ENCODE peak calls at places on chromosomes 16 and 17, in six cellular contexts. E is heart right ventricle, O is transverse colon, Y is H1, K is tibial nerve, G is IMR-90. B is an unnamed sample.

GRCh38 chr17:34121311-34121710 is 133.8 kb upstream of the CCL2 start:
- DNase-seq in Y (no peak), E (no peak), G (no peak), K (no peak), O (no peak), B (no peak)

GRCh38 chr16:63005356-63005755 is 969.1 kb upstream of the CDH8 start:
- DNase-seq in O (no peak), K (no peak), E (no peak), Y (no peak), G (no peak), B (no peak)

GRCh38 chr17:64786337-64786736 is 124.2 kb upstream of the SMURF2 start:
- DNase-seq in K (no peak), O (peak; percentile 79), E (no peak), Y (no peak), G (no peak), B (no peak)

GRCh38 chr17:63519972-63520882 is 2.9 kb upstream of the KCNH6 start:
- DNase-seq in Y (no peak), K (no peak), O (peak; percentile 73), E (no peak), G (no peak), B (no peak)

GRCh38 chr17:61538480-61538879 is 52.5 kb downstream of the NACA2 start:
- DNase-seq in O (no peak), E (no peak), G (no peak), Y (no peak), K (no peak), B (no peak)

GRCh38 chr16:10465821-10466220 is 80.0 kb downstream of the ATF7IP2 start:
- DNase-seq in O (no peak), K (no peak), E (no peak), G (peak; percentile 3), Y (no peak), B (no peak)

GRCh38 chr16:55508941-55509920 is at the start of gene LPCAT2:
- DNase-seq in Y (peak; percentile 82), G (peak; percentile 84), O (peak; percentile 86), E (peak; percentile 90), K (peak; percentile 90), B (peak; percentile 96)

GRCh38 chr16:22633794-22634193 is 123.1 kb downstream of the NPIPB5 start:
- DNase-seq in Y (no peak), E (no peak), G (no peak), O (no peak), K (no peak), B (no peak)

GRCh38 chr17:63534078-63534570 is 11.0 kb downstream of the KCNH6 start:
- DNase-seq in O (no peak), Y (no peak), E (no peak), G (no peak), K (no peak), B (no peak)

GRCh38 chr17:64155751-64156544 is 26.0 kb upstream of the ERN1 start:
- DNase-seq in K (peak; percentile 50), Y (no peak), E (peak; percentile 73), G (peak; percentile 61), O (peak; percentile 27), B (no peak)

GRCh38 chr16:7086842-7087616 is 245.6 kb upstream of the RBFOX1 start:
- DNase-seq in G (no peak), E (peak; percentile 33), K (no peak), Y (peak; percentile 76), O (no peak), B (no peak)

GRCh38 chr17:29251969-29252866 is 5.6 kb downstream of the CRYBA1 start:
- DNase-seq in Y (no peak), E (no peak), K (no peak), G (peak; percentile 50), O (no peak), B (no peak)

GRCh38 chr16:46629331-46629843 is 8.2 kb upstream of the SHCBP1 start:
- DNase-seq in K (no peak), Y (no peak), G (peak; percentile 60), E (no peak), O (no peak), B (no peak)

GRCh38 chr16:81137754-81138153 is 41.6 kb upstream of the GCSH start:
- DNase-seq in O (no peak), Y (no peak), G (no peak), E (no peak), K (no peak), B (no peak)

GRCh38 chr16:70416748-70417616 is 21.9 kb downstream of the ST3GAL2 start:
- DNase-seq in G (no peak), Y (no peak), K (no peak), E (no peak), O (peak; percentile 62), B (no peak)

GRCh38 chr17:67689534-67690177 is 28.1 kb upstream of the NOL11 start:
- DNase-seq in E (no peak), Y (no peak), K (peak; percentile 89), G (peak; percentile 66), O (peak; percentile 27), B (no peak)

GRCh38 chr17:18320301-18320700 is 5.2 kb downstream of the SMCR8 start:
- DNase-seq in Y (no peak), K (no peak), G (no peak), E (no peak), O (no peak), B (peak; percentile 28)

GRCh38 chr17:1188812-1189211 is 9.0 kb upstream of the ABR start:
- DNase-seq in E (peak; percentile 77), K (peak; percentile 95), O (peak; percentile 71), Y (no peak), G (peak; percentile 27), B (peak; percentile 89)

GRCh38 chr17:56475121-56475520 is 118.4 kb upstream of the NOG start:
- DNase-seq in K (no peak), Y (no peak), E (no peak), G (no peak), O (no peak), B (no peak)

GRCh38 chr17:36686123-36686669 is 84.8 kb downstream of the MRM1 start:
- DNase-seq in O (no peak), G (no peak), E (no peak), K (no peak), Y (no peak), B (no peak)

GRCh38 chr16:1258906-1259759 is 3.3 kb downstream of the TPSD1 start:
- DNase-seq in O (no peak), E (no peak), G (no peak), K (no peak), Y (no peak), B (no peak)

GRCh38 chr17:46979023-46979870 is at the start of gene RPRML:
- DNase-seq in Y (no peak), E (peak; percentile 41), K (no peak), G (no peak), O (peak; percentile 27), B (peak; percentile 45)

GRCh38 chr16:85286970-85287814 is 174.9 kb upstream of the CIBAR2 start:
- DNase-seq in Y (no peak), E (peak; percentile 69), O (no peak), G (peak; percentile 65), K (no peak), B (peak; percentile 62)

GRCh38 chr16:62064173-62064572 is 27.9 kb upstream of the CDH8 start:
- DNase-seq in Y (no peak), E (no peak), O (no peak), K (no peak), G (no peak), B (no peak)

GRCh38 chr17:37614391-37614790 is 5.2 kb upstream of the SYNRG start:
- DNase-seq in G (peak; percentile 93), E (no peak), K (no peak), Y (no peak), O (no peak), B (no peak)

GRCh38 chr17:75178453-75178852 is 4.3 kb downstream of the SUMO2 start:
- DNase-seq in G (no peak), K (no peak), E (no peak), Y (no peak), O (no peak), B (no peak)
- H3K36me3 ChIP-seq in G (peaks cover 48% of the 10 kb centered on the region), K (peaks cover 5% of the 10 kb centered on the region), E (peaks cover 36% of the 10 kb centered on the region), Y (peaks cover 47% of the 10 kb centered on the region), O (no peaks in the 10 kb centered on the region), B (peaks cover 70% of the 10 kb centered on the region)

GRCh38 chr17:45287526-45288264 is 25.8 kb upstream of the SPATA32 start:
- DNase-seq in O (no peak), E (no peak), K (no peak), Y (no peak), G (no peak), B (no peak)
- H3K27ac ChIP-seq in O (peak overlapping the region; percentile 86), E (peak overlapping the region; percentile 84), K (no peak overlapping the region), Y (no peak overlapping the region), G (no peak overlapping the region), B (peak overlapping the region; percentile 36)

GRCh38 chr16:89278441-89279240 is 61.1 kb downstream of the ZNF778 start:
- DNase-seq in Y (no peak), G (no peak), E (no peak), K (no peak), O (no peak), B (no peak)
- H3K36me3 ChIP-seq in Y (peaks cover 64% of the 10 kb centered on the region), G (peaks cover 78% of the 10 kb centered on the region), E (peaks cover 51% of the 10 kb centered on the region), K (peaks cover 3% of the 10 kb centered on the region), O (no peaks in the 10 kb centered on the region), B (peaks cover 95% of the 10 kb centered on the region)

GRCh38 chr17:79026345-79027273 is 2.6 kb downstream of the C1QTNF1 start:
- DNase-seq in G (peak; percentile 68), K (no peak), O (peak; percentile 56), Y (no peak), E (peak; percentile 58), B (no peak)
- H3K27ac ChIP-seq in G (peak overlapping the region; percentile 88), K (peak overlapping the region; percentile 64), O (peak overlapping the region; percentile 57), Y (no peak overlapping the region), E (peak overlapping the region; percentile 85), B (peak overlapping the region; percentile 67)

GRCh38 chr17:38897671-38898290 is 27.6 kb upstream of the LASP1NB start:
- DNase-seq in Y (no peak), G (no peak), K (no peak), O (peak; percentile 18), E (no peak), B (no peak)

GRCh38 chr17:38898291-38898679 is 27.1 kb upstream of the LASP1NB start:
- DNase-seq in O (peak; percentile 62), Y (no peak), G (no peak), K (no peak), E (no peak), B (no peak)

GRCh38 chr17:38897176-38897575 is 27.3 kb downstream of the LASP1 start:
- DNase-seq in G (peak; percentile 28), E (peak; percentile 86), K (peak; percentile 72), O (peak; percentile 37), Y (no peak), B (no peak)

GRCh38 chr17:38894276-38894675 is 24.4 kb downstream of the LASP1 start:
- DNase-seq in Y (no peak), E (no peak), K (no peak), G (no peak), O (no peak), B (no peak)

DNA sequence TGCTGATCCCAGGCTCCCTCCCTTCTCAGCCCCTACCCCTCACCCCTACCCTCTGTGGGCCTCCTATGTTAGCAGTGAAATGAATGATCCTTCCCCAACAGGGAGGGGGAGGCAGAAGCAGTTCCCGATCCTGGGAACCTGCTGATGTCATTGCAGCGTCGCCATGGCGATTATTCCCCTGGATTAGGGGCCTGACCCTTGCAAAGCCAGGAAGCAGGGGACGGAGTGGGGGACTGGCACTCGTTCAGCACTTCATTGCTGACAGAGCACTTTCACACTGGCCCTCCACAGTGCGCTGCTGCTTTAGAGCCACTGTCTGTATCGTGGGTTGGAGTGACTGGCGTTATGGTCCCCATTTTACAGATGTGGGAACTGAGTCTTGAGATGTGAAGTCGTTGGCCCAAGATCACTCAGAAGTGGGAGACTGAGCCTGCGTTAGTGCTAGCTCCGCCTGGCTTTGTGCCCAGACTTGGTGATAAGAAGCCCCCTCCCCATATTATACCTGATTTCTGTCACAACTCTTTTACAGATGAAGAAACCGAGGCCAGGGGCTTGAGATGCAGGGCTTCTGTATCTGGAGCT is 26.6 kb downstream of the LASP1 start:
- DNase-seq in Y (no peak), K (no peak), E (peak; percentile 54), O (no peak), G (peak; percentile 22), B (no peak)
- H3K36me3 ChIP-seq in Y (peaks cover 21% of the 10 kb centered on the region), K (peaks cover under 1% of the 10 kb centered on the region), E (peaks cover 20% of the 10 kb centered on the region), O (no peaks in the 10 kb centered on the region), G (peaks cover 79% of the 10 kb centered on the region), B (peaks cover 83% of the 10 kb centered on the region)